ENCODE peak calls at places on chromosomes 6 and 20, in four cellular contexts. Z, O, U and G are unnamed samples.

GRCh38 chr20:14790771-14791517 is 453.5 kb upstream of the FLRT3 start:
- DNase-seq in Z (no peak), O (no peak), U (no peak), G (no peak)

GRCh38 chr6:160042014-160042773 is 73.3 kb downstream of the IGF2R start:
- DNase-seq in Z (no peak), O (no peak), U (no peak), G (no peak)

GRCh38 chr6:152091201-152091600 is 283.7 kb downstream of the ESR1 start:
- DNase-seq in Z (no peak), O (no peak), U (no peak), G (no peak)

GRCh38 chr6:31178143-31179041 is 7.9 kb upstream of the POU5F1 start:
- DNase-seq in Z (no peak), O (peak; percentile 2), U (no peak), G (no peak)

GRCh38 chr6:101126501-101126900 is 245.4 kb upstream of the ASCC3 start:
- DNase-seq in Z (no peak), O (no peak), U (no peak), G (no peak)

GRCh38 chr20:50675671-50676376 is 15.5 kb downstream of the RIPOR3 start:
- DNase-seq in Z (no peak), O (no peak), U (no peak), G (no peak)

GRCh38 chr6:89371849-89372505 is 19.5 kb upstream of the UBE2J1 start:
- DNase-seq in Z (no peak), O (peak; percentile 80), U (no peak), G (peak; percentile 85)

GRCh38 chr6:34633785-34634184 is 62.8 kb downstream of the ILRUN start:
- DNase-seq in Z (no peak), O (no peak), U (no peak), G (no peak)

GRCh38 chr20:31606928-31607639 is 2.0 kb downstream of the ID1 start:
- DNase-seq in Z (peak; percentile 98), O (peak; percentile 71), U (no peak), G (no peak)

GRCh38 chr6:145044606-145045275 is 690.6 kb downstream of the EPM2A start:
- DNase-seq in Z (no peak), O (no peak), U (no peak), G (no peak)

GRCh38 chr6:134447883-134448387 is 130.0 kb upstream of the SGK1 start:
- DNase-seq in Z (no peak), O (no peak), U (no peak), G (no peak)

GRCh38 chr6:44444853-44445252 is 57.3 kb downstream of the CDC5L start:
- DNase-seq in Z (peak; percentile 73), O (no peak), U (no peak), G (no peak)

GRCh38 chr20:51687071-51687470 is 81.1 kb downstream of the ATP9A start:
- DNase-seq in Z (no peak), O (no peak), U (no peak), G (no peak)

GRCh38 chr20:59385461-59385860 is 85.0 kb downstream of the EDN3 start:
- DNase-seq in Z (no peak), O (no peak), U (peak; percentile 25), G (no peak)

GRCh38 chr20:60271597-60271996 is 313.4 kb downstream of the CDH26 start:
- DNase-seq in Z (no peak), O (no peak), U (no peak), G (no peak)

GRCh38 chr20:48716086-48716485 is 111.7 kb downstream of the PREX1 start:
- DNase-seq in Z (no peak), O (no peak), U (no peak), G (no peak)

GRCh38 chr6:31585531-31585930 is 546 bp upstream of the LST1 start:
- DNase-seq in Z (no peak), O (no peak), U (peak; percentile 42), G (no peak)

GRCh38 chr6:156919819-156920379 is 142.7 kb downstream of the ARID1B start:
- DNase-seq in Z (no peak), O (no peak), U (no peak), G (no peak)

GRCh38 chr6:111533087-111533784 is 50.2 kb upstream of the REV3L start:
- DNase-seq in Z (peak; percentile 13), O (no peak), U (no peak), G (no peak)

GRCh38 chr20:35248641-35249475 is 22.4 kb downstream of the MMP24 start:
- DNase-seq in Z (no peak), O (no peak), U (no peak), G (no peak)